ENCODE peak calls at places on chromosomes 3 and 15, in five cellular contexts. W is lower lobe of right lung, O is upper lobe of right lung, G is AG10803, T is kidney epithelial cell. U is an unnamed sample.
A peak's percentile ranks its signal among the peaks of the same experiment; 100 is the strongest.

GRCh38 chr15:62389887-62390792 is 225.1 kb upstream of the C2CD4B start:
- DNase-seq in W (peak; percentile 78), O (peak; percentile 88), G (peak; percentile 73), T (peak; percentile 10), U (peak; percentile 60)

GRCh38 chr3:105473521-105474223 is 107.0 kb downstream of the ALCAM start:
- DNase-seq in W (no peak), O (no peak), G (peak; percentile 97), T (peak; percentile 45), U (no peak)

GRCh38 chr15:80152896-80153876 is at the start of gene FAH:
- DNase-seq in W (no peak), O (no peak), G (peak; percentile 60), T (no peak), U (no peak)

GRCh38 chr3:9623148-9623547 is 26.2 kb upstream of the MTMR14 start:
- DNase-seq in W (no peak), O (no peak), G (no peak), T (no peak), U (no peak)

GRCh38 chr15:29102911-29103824 is 166.5 kb downstream of the NSMCE3 start:
- DNase-seq in W (peak; percentile 49), O (no peak), G (peak; percentile 31), T (no peak), U (no peak)

GRCh38 chr15:98787936-98788757 is 139.8 kb downstream of the IGF1R start:
- DNase-seq in W (peak; percentile 49), O (no peak), G (no peak), T (no peak), U (peak; percentile 68)

GRCh38 chr3:5021571-5022092 is 42.4 kb downstream of the BHLHE40 start:
- DNase-seq in W (no peak), O (no peak), G (peak; percentile 52), T (peak; percentile 73), U (no peak)

GRCh38 chr15:67101981-67102929 is 36.9 kb downstream of the SMAD3 start:
- DNase-seq in W (no peak), O (no peak), G (peak; percentile 92), T (no peak), U (no peak)

GRCh38 chr3:124627501-124627908 is 102.7 kb upstream of the UMPS start:
- DNase-seq in W (no peak), O (no peak), G (no peak), T (no peak), U (no peak)

GRCh38 chr3:45479627-45480026 is 91.3 kb downstream of the LARS2 start:
- DNase-seq in W (no peak), O (no peak), G (peak; percentile 89), T (no peak), U (no peak)

GRCh38 chr3:184227481-184227935 is 1.9 kb upstream of the VWA5B2 start:
- DNase-seq in W (no peak), O (no peak), G (no peak), T (no peak), U (peak; percentile 55)

GRCh38 chr3:160412477-160412876 is 13.0 kb downstream of the SMC4 start:
- DNase-seq in W (no peak), O (no peak), G (no peak), T (no peak), U (no peak)

GRCh38 chr3:160417311-160417710 is 17.9 kb downstream of the SMC4 start:
- DNase-seq in W (no peak), O (no peak), G (no peak), T (no peak), U (no peak)

GRCh38 chr3:160409812-160410610 is 10.6 kb downstream of the SMC4 start:
- DNase-seq in W (no peak), O (no peak), G (no peak), T (no peak), U (no peak)

GRCh38 chr3:160413613-160414248 is 14.3 kb downstream of the SMC4 start:
- DNase-seq in W (no peak), O (no peak), G (peak; percentile 84), T (no peak), U (peak; percentile 72)
- TF ChIP-seq CTCF in W (peak; percentile 84), O (peak; percentile 92), G (peak; percentile 95), T (peak; percentile 78), U (peak; percentile 54)

GRCh38 chr15:51077565-51078153 is 17.0 kb downstream of the TNFAIP8L3 start:
- DNase-seq in W (peak; percentile 79), O (peak; percentile 85), G (peak; percentile 48), T (no peak), U (no peak)
- H3K4me3 ChIP-seq in W (peak overlapping the region; percentile 46), O (peak overlapping the region; percentile 41), G (peak overlapping the region; percentile 42), T (no peak overlapping the region), U (no peak overlapping the region)

DNA sequence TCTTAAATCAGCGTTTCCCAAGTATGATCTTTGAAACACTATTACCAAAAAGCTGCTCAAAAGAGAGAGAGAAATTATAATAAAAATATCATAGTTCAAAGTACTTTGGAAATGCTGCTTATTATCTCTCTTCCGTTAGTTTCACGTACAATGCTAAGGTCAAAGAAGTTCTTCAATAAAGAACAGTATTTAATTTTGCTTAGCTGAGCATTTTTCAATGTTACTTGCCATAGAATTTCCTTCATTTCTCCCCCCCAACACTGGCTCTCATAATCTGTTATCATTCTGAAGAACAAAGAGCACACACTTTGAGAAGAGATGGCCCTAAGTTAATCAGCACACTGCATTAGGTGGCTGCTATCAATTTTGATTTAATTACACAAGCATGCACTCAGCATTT is 840.8 kb upstream of the CFAP20DC start:
- DNase-seq in W (no peak), O (no peak), G (no peak), T (no peak), U (no peak)
- TF ChIP-seq CTCF in W (no peak), O (no peak), G (no peak), T (no peak), U (no peak)

GRCh38 chr3:67048067-67048715 is 50.1 kb downstream of the KBTBD8 start:
- DNase-seq in W (no peak), O (no peak), G (no peak), T (no peak), U (no peak)

GRCh38 chr3:67048716-67049076 is 50.6 kb downstream of the KBTBD8 start:
- DNase-seq in W (no peak), O (no peak), G (no peak), T (no peak), U (no peak)

GRCh38 chr3:67044295-67044694 is 46.2 kb downstream of the KBTBD8 start:
- DNase-seq in W (no peak), O (no peak), G (peak; percentile 18), T (no peak), U (no peak)

GRCh38 chr3:67044955-67045354 is 46.8 kb downstream of the KBTBD8 start:
- DNase-seq in W (no peak), O (no peak), G (no peak), T (no peak), U (no peak)

GRCh38 chr3:67045711-67046465 is 47.8 kb downstream of the KBTBD8 start:
- DNase-seq in W (no peak), O (no peak), G (no peak), T (no peak), U (no peak)
- H3K4me3 ChIP-seq in W (no peak overlapping the region), O (no peak overlapping the region), G (no peak overlapping the region), T (no peak overlapping the region), U (no peak overlapping the region)

GRCh38 chr15:64767203-64767602 is 8.2 kb downstream of the RBPMS2 start:
- DNase-seq in W (no peak), O (no peak), G (no peak), T (no peak), U (no peak)
- TF ChIP-seq CTCF in W (no peak), O (no peak), G (no peak), T (no peak), U (no peak)

DNA sequence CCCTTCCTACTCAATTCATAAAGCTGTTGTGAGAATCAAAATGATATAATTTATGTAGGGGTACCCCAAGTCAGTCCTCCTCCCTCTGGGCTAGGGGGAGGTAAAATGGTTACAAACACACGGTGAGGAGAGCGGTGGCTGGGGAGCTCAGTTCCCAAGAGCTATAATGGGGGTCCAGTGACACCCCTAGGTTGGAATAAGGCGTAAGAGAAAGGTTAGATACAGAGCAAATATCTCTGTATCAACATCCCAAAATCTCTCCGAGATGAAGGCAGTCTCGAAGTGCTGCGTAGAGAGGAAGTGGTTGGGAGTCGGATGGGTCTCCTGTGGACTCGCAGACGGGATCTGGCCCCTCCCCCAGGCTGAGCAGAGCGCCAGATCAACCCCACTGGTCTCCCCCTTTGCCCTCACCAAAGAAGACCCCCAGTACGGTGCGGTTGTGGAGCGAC is 1.8 kb downstream of the DUOX2 start:
- DNase-seq in W (no peak), O (no peak), G (no peak), T (no peak), U (no peak)
- H3K4me3 ChIP-seq in W (peak overlapping the region; percentile 21), O (no peak overlapping the region), G (no peak overlapping the region), T (no peak overlapping the region), U (peak overlapping the region; percentile 30)

GRCh38 chr15:91182096-91182495 is 82.0 kb downstream of the SV2B start:
- DNase-seq in W (no peak), O (no peak), G (no peak), T (no peak), U (no peak)

GRCh38 chr15:91184441-91184840 is 84.4 kb downstream of the SV2B start:
- DNase-seq in W (no peak), O (no peak), G (no peak), T (no peak), U (no peak)

GRCh38 chr15:91192285-91193058 is 92.4 kb downstream of the SV2B start:
- DNase-seq in W (no peak), O (no peak), G (no peak), T (no peak), U (no peak)

GRCh38 chr15:91183630-91184029 is 83.6 kb downstream of the SV2B start:
- DNase-seq in W (no peak), O (no peak), G (no peak), T (no peak), U (no peak)

GRCh38 chr15:91186892-91187644 is 87.0 kb downstream of the SV2B start:
- DNase-seq in W (no peak), O (no peak), G (peak; percentile 1), T (peak; percentile 35), U (no peak)
- TF ChIP-seq CTCF in W (no peak), O (no peak), G (no peak), T (no peak), U (no peak)

U was measured in WERI-Rb-1.